ENCODE peak calls at places on chromosomes 12 and 14, in five cellular contexts. Z, N, K, T and O are unnamed samples. For H3K36me3, the result is how much of the 10 kb centered on the place peaks cover.

GRCh38 chr12:62466596-62467411 is at the start of gene MON2:
- DNase-seq in N (peak), Z (peak), T (peak), K (peak), O (peak)

GRCh38 chr14:94217116-94217515 is 43.0 kb downstream of the PPP4R4 start:
- DNase-seq in Z (no peak), K (no peak), T (no peak), N (no peak), O (no peak)

GRCh38 chr12:68612675-68613074 is 2.0 kb downstream of the RAP1B start:
- DNase-seq in K (no peak), T (no peak), Z (no peak), N (no peak), O (no peak)

GRCh38 chr12:104877107-104877705 is 80.9 kb downstream of the SLC41A2 start:
- DNase-seq in T (no peak), N (no peak), Z (no peak), K (no peak), O (no peak)

GRCh38 chr14:100890451-100890850 is 13.1 kb downstream of the RTL1 start:
- DNase-seq in T (no peak), N (no peak), K (no peak), Z (no peak), O (no peak)

GRCh38 chr12:67091204-67091603 is 178.0 kb upstream of the CAND1 start:
- DNase-seq in K (no peak), Z (no peak), T (no peak), N (no peak), O (no peak)

GRCh38 chr12:14981049-14981448 is 8.2 kb downstream of the PDE6H start:
- DNase-seq in N (no peak), K (no peak), T (no peak), Z (no peak), O (no peak)

GRCh38 chr14:97977711-97978261 is 1180.6 kb downstream of the VRK1 start:
- DNase-seq in N (peak), Z (no peak), K (no peak), T (no peak), O (no peak)

GRCh38 chr12:81896771-81897170 is 137.6 kb upstream of the PPFIA2 start:
- DNase-seq in K (no peak), N (no peak), T (no peak), Z (no peak), O (no peak)

GRCh38 chr12:2453076-2453806 is 341.5 kb upstream of the FKBP4 start:
- DNase-seq in K (no peak), Z (no peak), N (no peak), T (no peak), O (no peak)

GRCh38 chr12:132904718-132905328 is 17.4 kb upstream of the CHFR start:
- DNase-seq in K (no peak), N (peak), T (no peak), Z (peak), O (no peak)

GRCh38 chr14:39267592-39268112 is 33.9 kb downstream of the MIA2 start:
- DNase-seq in N (no peak), Z (no peak), K (no peak), T (peak), O (no peak)

GRCh38 chr14:39265032-39265431 is 31.3 kb downstream of the MIA2 start:
- DNase-seq in T (peak), Z (no peak), N (no peak), K (no peak), O (no peak)

GRCh38 chr14:39265741-39266588 is 32.2 kb downstream of the MIA2 start:
- DNase-seq in Z (no peak), T (peak), K (no peak), N (no peak), O (no peak)

GRCh38 chr14:39266871-39267591 is 33.3 kb downstream of the MIA2 start:
- DNase-seq in K (no peak), N (peak), T (peak), Z (peak), O (no peak)

DNA sequence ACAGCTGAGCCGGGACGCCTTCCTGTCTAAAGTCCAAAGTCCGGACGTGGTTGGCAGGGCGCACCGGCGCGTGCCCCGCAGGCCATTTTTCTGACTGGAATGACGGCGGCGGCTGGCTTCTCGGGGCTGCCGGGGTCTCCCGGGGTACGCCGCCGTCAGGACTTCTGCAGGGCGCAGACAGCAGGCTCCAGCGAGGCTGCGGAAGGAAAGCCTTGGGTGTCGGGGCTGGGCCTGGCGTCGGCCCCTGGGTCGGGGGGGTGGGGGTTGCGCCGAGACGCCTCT is 32.8 kb downstream of the MIA2 start:
- DNase-seq in N (peak), T (no peak), K (no peak), Z (peak), O (no peak)
- TF ChIP-seq SIN3A in N (no peak), T (no peak), K (no peak), Z (no peak), O (no peak)

DNA sequence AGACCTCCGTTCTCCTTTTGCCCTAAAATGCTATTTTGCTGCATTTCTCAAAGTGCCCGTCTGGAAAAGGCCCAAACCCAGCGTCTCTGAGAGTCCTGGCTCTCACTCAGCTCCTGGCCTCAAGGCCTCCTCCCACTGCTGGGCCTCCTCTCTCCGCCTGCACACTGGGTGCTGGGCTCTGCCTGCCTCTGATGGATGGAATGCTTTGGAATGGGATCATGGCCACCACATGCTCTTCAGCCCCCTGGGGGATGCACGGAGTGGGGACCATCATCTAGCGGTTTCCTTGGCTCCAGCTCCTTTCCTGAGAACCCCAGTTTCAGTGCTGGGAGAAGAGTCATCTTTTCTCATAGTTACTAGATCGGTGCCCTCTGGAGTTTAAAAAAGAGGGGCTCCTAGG is 65.2 kb downstream of the KDM2B start:
- DNase-seq in Z (no peak), T (no peak), N (no peak), K (no peak), O (no peak)
- H3K36me3 ChIP-seq in Z (under half), T (under half), N (half or more), K (under half), O (under half)

DNA sequence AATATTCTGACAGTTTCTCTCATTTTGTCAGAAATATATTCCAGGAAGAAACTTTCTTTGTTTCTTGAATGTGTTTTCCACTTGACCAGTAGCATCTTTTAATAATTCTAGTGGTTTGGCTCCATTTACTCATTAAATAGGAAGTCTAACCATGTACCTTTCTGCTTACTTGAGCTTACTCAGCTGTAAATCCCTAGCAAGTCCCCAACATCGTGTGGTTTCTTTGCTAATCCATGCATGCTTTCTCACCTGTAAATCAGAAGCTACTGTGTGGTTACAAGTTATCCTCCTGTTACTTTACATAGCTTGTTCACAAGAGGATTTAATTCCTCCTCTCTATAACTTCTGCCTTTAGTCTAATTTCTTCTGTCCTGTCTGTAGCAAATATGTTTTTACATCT is 227.7 kb downstream of the FSCB start:
- DNase-seq in N (no peak), Z (no peak), T (no peak), K (no peak), O (no peak)
- H3K27ac ChIP-seq in N (no peak), Z (no peak), T (no peak), K (no peak), O (no peak)

GRCh38 chr12:117367006-117367638 is 5.7 kb upstream of the NOS1 start:
- DNase-seq in K (peak), T (peak), Z (peak), N (peak), O (peak)
- TF ChIP-seq SIN3A in K (no peak), T (no peak), Z (no peak), N (no peak), O (no peak)

GRCh38 chr14:92143309-92143708 is 21.5 kb downstream of the CPSF2 start:
- DNase-seq in K (no peak), Z (no peak), T (no peak), N (no peak), O (no peak)
- H3K36me3 ChIP-seq in K (under half), Z (half or more), T (under half), N (half or more), O (under half)